ENCODE peak calls at places on chromosome 19, in six cellular contexts. A, Q, T, K, O and N are unnamed samples.

GRCh38 chr19:16415806-16416205 is 56.0 kb downstream of the EPS15L1 start:
- DNase-seq in T (no peak), Q (no peak), A (no peak), K (peak), O (no peak), N (no peak)

GRCh38 chr19:4547303-4548237 is 7.7 kb upstream of the LRG1 start:
- DNase-seq in Q (no peak), K (no peak), O (peak), A (no peak), T (peak), N (peak)

GRCh38 chr19:35044317-35045117 is 3.0 kb downstream of the HPN start:
- DNase-seq in A (peak), O (no peak), K (peak), Q (peak), T (peak), N (peak)

GRCh38 chr19:10290439-10290875 is 705 bp downstream of the ICAM5 start:
- DNase-seq in T (peak), O (no peak), A (no peak), K (peak), Q (no peak), N (no peak)

GRCh38 chr19:15810335-15810734 is 5.1 kb downstream of the OR10H1 start:
- DNase-seq in K (peak), A (no peak), Q (no peak), O (no peak), T (no peak), N (peak)

GRCh38 chr19:29277107-29277506 is 64.2 kb upstream of the UQCRFS1 start:
- DNase-seq in A (no peak), Q (no peak), K (no peak), T (peak), O (no peak), N (peak)

GRCh38 chr19:45215391-45216191 is 29.6 kb downstream of the EXOC3L2 start:
- DNase-seq in Q (no peak), T (peak), O (no peak), K (no peak), A (no peak), N (no peak)

GRCh38 chr19:31666126-31666525 is 316.9 kb upstream of the TSHZ3 start:
- DNase-seq in T (no peak), A (no peak), K (no peak), Q (no peak), O (no peak), N (no peak)

GRCh38 chr19:43592800-43593350 is 3.1 kb downstream of the IRGQ start:
- DNase-seq in A (no peak), Q (no peak), K (peak), T (no peak), O (no peak), N (no peak)

GRCh38 chr19:917323-918151 is at the start of gene KISS1R:
- DNase-seq in Q (no peak), K (peak), O (no peak), T (peak), A (no peak), N (no peak)

GRCh38 chr19:44818470-44818856 is 9.6 kb downstream of the BCAM start:
- DNase-seq in O (no peak), A (no peak), K (peak), T (no peak), Q (no peak), N (peak)

GRCh38 chr19:42427313-42427712 is at the start of gene LIPE:
- DNase-seq in Q (no peak), K (no peak), A (no peak), O (no peak), T (no peak), N (no peak)

GRCh38 chr19:7254590-7254989 is 39.6 kb downstream of the INSR start:
- DNase-seq in A (no peak), O (no peak), T (no peak), K (no peak), Q (no peak), N (no peak)

GRCh38 chr19:5023128-5023571 is 54.2 kb downstream of the KDM4B start:
- DNase-seq in Q (peak), K (peak), T (no peak), O (no peak), A (no peak), N (no peak)

GRCh38 chr19:56301152-56301551 is 13.5 kb downstream of the ZSCAN5A start:
- DNase-seq in T (no peak), A (no peak), K (no peak), Q (no peak), O (no peak), N (no peak)

GRCh38 chr19:7705387-7706187 is 3.7 kb upstream of the FCER2 start:
- DNase-seq in T (no peak), K (peak), A (no peak), Q (peak), O (peak), N (peak)

GRCh38 chr19:13621413-13621812 is 115.1 kb upstream of the CACNA1A start:
- DNase-seq in Q (no peak), K (peak), O (no peak), T (peak), A (peak), N (peak)

GRCh38 chr19:13841339-13842293 is 35.3 kb upstream of the NANOS3 start:
- DNase-seq in K (peak), O (peak), T (peak), Q (peak), A (no peak), N (peak)

GRCh38 chr19:3189702-3190469 is 4.2 kb downstream of the NCLN start:
- DNase-seq in K (no peak), Q (no peak), A (no peak), T (peak), O (peak), N (peak)

GRCh38 chr19:12668937-12669271 is 2.3 kb downstream of the WDR83 start:
- DNase-seq in Q (peak), K (peak), O (peak), A (peak), T (no peak), N (peak)

GRCh38 chr19:49336482-49337266 is 1.5 kb downstream of the CD37 start:
- DNase-seq in Q (no peak), A (no peak), O (no peak), K (no peak), T (peak), N (no peak)

GRCh38 chr19:2296141-2296540 is 11.8 kb downstream of the LINGO3 start:
- DNase-seq in Q (no peak), A (no peak), K (no peak), T (no peak), O (no peak), N (no peak)

GRCh38 chr19:58554494-58555368 is at the start of gene CHMP2A:
- DNase-seq in T (peak), O (peak), A (peak), Q (peak), K (peak), N (peak)

GRCh38 chr19:58555369-58555885 is 522 bp upstream of the CHMP2A start:
- DNase-seq in T (no peak), Q (no peak), O (no peak), A (no peak), K (peak), N (no peak)

GRCh38 chr19:58552655-58553054 is 2.2 kb downstream of the CHMP2A start:
- DNase-seq in A (no peak), Q (no peak), O (no peak), K (peak), T (no peak), N (no peak)

GRCh38 chr19:58551577-58552471 is 3.1 kb downstream of the CHMP2A start:
- DNase-seq in K (no peak), O (no peak), Q (no peak), A (no peak), T (peak), N (no peak)

GRCh38 chr19:58553799-58554493 is 959 bp downstream of the CHMP2A start:
- DNase-seq in Q (peak), T (peak), O (no peak), A (no peak), K (peak), N (no peak)
- H3K4me3 ChIP-seq in Q (peak), T (peak), O (peak), A (peak), K (peak), N (peak)

GRCh38 chr19:18023596-18024212 is 15.7 kb downstream of the ARRDC2 start:
- DNase-seq in A (peak), K (peak), Q (peak), O (peak), T (no peak), N (peak)
- H3K4me3 ChIP-seq in A (no peak), K (no peak), Q (peak), O (no peak), T (no peak), N (no peak)

DNA sequence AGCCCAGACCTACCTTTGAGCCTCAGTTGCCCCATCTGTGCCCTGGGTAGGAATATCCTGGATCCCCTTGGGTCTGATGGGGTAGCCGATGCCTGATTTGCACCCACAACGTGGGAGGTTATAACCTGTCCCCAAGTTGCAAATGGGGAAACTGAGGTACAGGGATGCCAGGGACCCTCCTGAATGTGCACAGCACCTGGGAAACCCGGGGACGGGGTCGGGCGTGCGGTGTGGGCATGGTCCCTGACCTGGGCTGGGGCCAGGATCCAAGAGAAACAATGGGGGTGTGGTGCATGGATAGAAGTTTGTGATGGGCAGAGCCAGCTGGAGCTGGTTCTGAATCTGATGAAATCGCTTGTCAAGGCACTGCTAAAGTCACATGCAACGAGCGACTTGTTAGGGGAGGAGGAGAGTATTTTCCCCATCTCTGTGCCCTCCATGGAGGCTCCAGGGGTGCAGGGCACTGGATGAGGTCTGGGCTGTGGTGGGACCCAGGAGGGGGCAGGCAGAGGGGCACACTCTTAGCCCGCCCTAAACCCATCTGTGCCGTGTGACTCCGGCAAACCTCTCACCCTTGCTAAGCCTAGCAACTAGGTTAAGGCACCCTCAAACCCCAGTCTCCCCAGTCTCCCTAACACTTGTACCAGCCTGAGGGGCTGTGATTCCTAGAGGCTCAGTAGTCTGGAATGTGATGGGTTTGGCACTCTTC is 739 bp downstream of the GDF15 start:
- DNase-seq in T (no peak), A (peak), K (peak), Q (no peak), O (peak), N (no peak)
- H3K4me3 ChIP-seq in T (no peak), A (peak), K (peak), Q (peak), O (peak), N (peak)

DNA sequence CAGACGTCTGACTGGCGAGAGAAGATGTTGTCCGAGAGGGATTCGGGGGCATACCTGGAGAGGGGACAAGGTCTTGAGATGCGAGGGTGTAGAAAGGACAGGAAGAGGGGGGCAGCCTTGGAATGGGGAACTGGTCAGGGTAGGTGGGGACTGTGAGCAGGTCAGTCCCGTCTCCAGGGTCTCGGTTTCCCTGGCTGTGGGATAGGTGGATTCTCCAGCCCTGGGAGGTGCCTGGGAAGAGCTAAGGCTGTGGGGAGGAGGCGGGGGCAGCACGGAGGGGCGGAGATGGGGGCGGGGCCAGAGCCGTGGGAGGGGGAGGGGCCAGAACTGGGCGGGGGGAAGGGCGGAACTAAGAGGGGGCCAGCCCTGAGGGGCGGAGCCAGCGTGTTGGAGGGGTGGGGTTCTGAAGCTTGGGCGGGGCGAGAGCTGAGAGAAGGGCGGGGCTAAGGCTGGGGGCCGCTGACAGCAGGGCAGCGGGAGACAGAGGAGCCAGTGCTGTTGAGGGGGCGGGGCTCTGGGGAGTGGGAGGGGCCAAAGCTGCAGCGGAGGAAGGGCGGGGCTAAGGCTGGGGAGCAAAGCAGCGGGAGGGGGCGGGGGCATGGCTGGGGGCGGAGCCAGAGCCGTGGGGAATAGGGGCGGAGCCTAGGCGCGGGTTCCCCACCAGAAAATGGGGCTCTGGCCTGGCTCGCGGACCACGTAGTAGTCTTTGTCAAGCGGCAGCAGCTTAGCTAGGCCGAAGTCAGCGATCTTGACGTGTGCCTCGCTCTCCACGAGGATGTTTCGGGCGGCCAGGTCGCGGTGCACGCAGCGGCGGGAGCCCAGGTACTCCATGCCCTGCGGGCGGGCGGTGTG is 9.5 kb upstream of the INSL3 start:
- DNase-seq in T (peak), K (peak), A (peak), O (no peak), Q (peak), N (peak)
- H3K4me3 ChIP-seq in T (peak), K (no peak), A (peak), O (no peak), Q (peak), N (no peak)

GRCh38 chr19:50409347-50409746 is 9.4 kb upstream of the SPIB start:
- DNase-seq in O (no peak), A (no peak), K (no peak), Q (no peak), T (no peak), N (no peak)
- H3K4me3 ChIP-seq in O (no peak), A (no peak), K (no peak), Q (no peak), T (no peak), N (no peak)